ENCODE peak calls at places on chromosomes 6 and 20, in seven cellular contexts. One of them, this sample, is unnamed.

GRCh38 chr6:169289671-169290408 is 36.2 kb upstream of the THBS2 start:
- DNase-seq in CD4-positive, alpha-beta memory T cell: no peak
- DNase-seq in left ventricle myocardium inferior: peak
- DNase-seq in activated CD4-positive, alpha-beta T cell treated with anti-CD3 and anti-CD28 coated beads, Interleukin-2, amount 10 ng/mL, durations not matched to agents 7 days and 5 days: no peak
- DNase-seq in effector memory CD8-positive, alpha-beta T cell: no peak
- DNase-seq in AG08396: no peak
- DNase-seq in cerebellar cortex: no peak
- DNase-seq in this sample: peak

GRCh38 chr20:10596726-10597125 is 77.1 kb downstream of the JAG1 start:
- DNase-seq in CD4-positive, alpha-beta memory T cell: no peak
- DNase-seq in left ventricle myocardium inferior: no peak
- DNase-seq in activated CD4-positive, alpha-beta T cell treated with anti-CD3 and anti-CD28 coated beads, Interleukin-2, amount 10 ng/mL, durations not matched to agents 7 days and 5 days: no peak
- DNase-seq in effector memory CD8-positive, alpha-beta T cell: no peak
- DNase-seq in AG08396: peak
- DNase-seq in cerebellar cortex: no peak
- DNase-seq in this sample: peak

GRCh38 chr20:45358282-45359068 is 4.5 kb upstream of the SYS1 start:
- DNase-seq in CD4-positive, alpha-beta memory T cell: no peak
- DNase-seq in left ventricle myocardium inferior: peak
- DNase-seq in activated CD4-positive, alpha-beta T cell treated with anti-CD3 and anti-CD28 coated beads, Interleukin-2, amount 10 ng/mL, durations not matched to agents 7 days and 5 days: no peak
- DNase-seq in effector memory CD8-positive, alpha-beta T cell: no peak
- DNase-seq in AG08396: no peak
- DNase-seq in cerebellar cortex: peak
- DNase-seq in this sample: peak

GRCh38 chr6:29553268-29554057 is 6.1 kb downstream of the UBD start:
- DNase-seq in CD4-positive, alpha-beta memory T cell: peak
- DNase-seq in left ventricle myocardium inferior: peak
- DNase-seq in activated CD4-positive, alpha-beta T cell treated with anti-CD3 and anti-CD28 coated beads, Interleukin-2, amount 10 ng/mL, durations not matched to agents 7 days and 5 days: peak
- DNase-seq in effector memory CD8-positive, alpha-beta T cell: no peak
- DNase-seq in AG08396: peak
- DNase-seq in cerebellar cortex: no peak
- DNase-seq in this sample: peak

GRCh38 chr6:4253604-4254211 is 118.3 kb upstream of the ECI2 start:
- DNase-seq in CD4-positive, alpha-beta memory T cell: no peak
- DNase-seq in left ventricle myocardium inferior: no peak
- DNase-seq in activated CD4-positive, alpha-beta T cell treated with anti-CD3 and anti-CD28 coated beads, Interleukin-2, amount 10 ng/mL, durations not matched to agents 7 days and 5 days: no peak
- DNase-seq in effector memory CD8-positive, alpha-beta T cell: no peak
- DNase-seq in AG08396: peak
- DNase-seq in cerebellar cortex: no peak
- DNase-seq in this sample: peak

GRCh38 chr6:1201547-1202200 is 110.2 kb upstream of the FOXQ1 start:
- DNase-seq in CD4-positive, alpha-beta memory T cell: no peak
- DNase-seq in left ventricle myocardium inferior: no peak
- DNase-seq in activated CD4-positive, alpha-beta T cell treated with anti-CD3 and anti-CD28 coated beads, Interleukin-2, amount 10 ng/mL, durations not matched to agents 7 days and 5 days: no peak
- DNase-seq in effector memory CD8-positive, alpha-beta T cell: no peak
- DNase-seq in AG08396: no peak
- DNase-seq in cerebellar cortex: no peak
- DNase-seq in this sample: no peak

GRCh38 chr6:164098857-164099534 is 684.5 kb downstream of the QKI start:
- DNase-seq in CD4-positive, alpha-beta memory T cell: no peak
- DNase-seq in left ventricle myocardium inferior: peak
- DNase-seq in activated CD4-positive, alpha-beta T cell treated with anti-CD3 and anti-CD28 coated beads, Interleukin-2, amount 10 ng/mL, durations not matched to agents 7 days and 5 days: no peak
- DNase-seq in effector memory CD8-positive, alpha-beta T cell: no peak
- DNase-seq in AG08396: no peak
- DNase-seq in cerebellar cortex: peak
- DNase-seq in this sample: peak

GRCh38 chr20:47453167-47453782 is 48.4 kb upstream of the NCOA3 start:
- DNase-seq in CD4-positive, alpha-beta memory T cell: no peak
- DNase-seq in left ventricle myocardium inferior: no peak
- DNase-seq in activated CD4-positive, alpha-beta T cell treated with anti-CD3 and anti-CD28 coated beads, Interleukin-2, amount 10 ng/mL, durations not matched to agents 7 days and 5 days: peak
- DNase-seq in effector memory CD8-positive, alpha-beta T cell: no peak
- DNase-seq in AG08396: peak
- DNase-seq in cerebellar cortex: no peak
- DNase-seq in this sample: peak

GRCh38 chr6:37244430-37245310 is 12.9 kb upstream of the TBC1D22B start:
- DNase-seq in CD4-positive, alpha-beta memory T cell: no peak
- DNase-seq in left ventricle myocardium inferior: peak
- DNase-seq in activated CD4-positive, alpha-beta T cell treated with anti-CD3 and anti-CD28 coated beads, Interleukin-2, amount 10 ng/mL, durations not matched to agents 7 days and 5 days: no peak
- DNase-seq in effector memory CD8-positive, alpha-beta T cell: no peak
- DNase-seq in AG08396: peak
- DNase-seq in cerebellar cortex: no peak
- DNase-seq in this sample: peak

GRCh38 chr6:149211046-149211571 is 106.4 kb upstream of the TAB2 start:
- DNase-seq in CD4-positive, alpha-beta memory T cell: no peak
- DNase-seq in left ventricle myocardium inferior: no peak
- DNase-seq in activated CD4-positive, alpha-beta T cell treated with anti-CD3 and anti-CD28 coated beads, Interleukin-2, amount 10 ng/mL, durations not matched to agents 7 days and 5 days: no peak
- DNase-seq in effector memory CD8-positive, alpha-beta T cell: no peak
- DNase-seq in AG08396: no peak
- DNase-seq in cerebellar cortex: no peak
- DNase-seq in this sample: no peak

GRCh38 chr20:9668356-9668755 is 154.0 kb downstream of the LAMP5 start:
- DNase-seq in CD4-positive, alpha-beta memory T cell: no peak
- DNase-seq in left ventricle myocardium inferior: no peak
- DNase-seq in activated CD4-positive, alpha-beta T cell treated with anti-CD3 and anti-CD28 coated beads, Interleukin-2, amount 10 ng/mL, durations not matched to agents 7 days and 5 days: no peak
- DNase-seq in effector memory CD8-positive, alpha-beta T cell: no peak
- DNase-seq in AG08396: no peak
- DNase-seq in cerebellar cortex: peak
- DNase-seq in this sample: no peak

GRCh38 chr6:155412335-155412734 is 43.3 kb downstream of the NOX3 start:
- DNase-seq in CD4-positive, alpha-beta memory T cell: no peak
- DNase-seq in left ventricle myocardium inferior: no peak
- DNase-seq in activated CD4-positive, alpha-beta T cell treated with anti-CD3 and anti-CD28 coated beads, Interleukin-2, amount 10 ng/mL, durations not matched to agents 7 days and 5 days: no peak
- DNase-seq in effector memory CD8-positive, alpha-beta T cell: no peak
- DNase-seq in AG08396: no peak
- DNase-seq in cerebellar cortex: no peak
- DNase-seq in this sample: peak

GRCh38 chr6:138450445-138450844 is 46.4 kb downstream of the HEBP2 start:
- DNase-seq in CD4-positive, alpha-beta memory T cell: no peak
- DNase-seq in left ventricle myocardium inferior: no peak
- DNase-seq in activated CD4-positive, alpha-beta T cell treated with anti-CD3 and anti-CD28 coated beads, Interleukin-2, amount 10 ng/mL, durations not matched to agents 7 days and 5 days: no peak
- DNase-seq in effector memory CD8-positive, alpha-beta T cell: no peak
- DNase-seq in AG08396: no peak
- DNase-seq in cerebellar cortex: no peak
- DNase-seq in this sample: no peak

GRCh38 chr6:35391240-35391968 is 49.0 kb downstream of the PPARD start:
- DNase-seq in CD4-positive, alpha-beta memory T cell: peak
- DNase-seq in left ventricle myocardium inferior: no peak
- DNase-seq in activated CD4-positive, alpha-beta T cell treated with anti-CD3 and anti-CD28 coated beads, Interleukin-2, amount 10 ng/mL, durations not matched to agents 7 days and 5 days: no peak
- DNase-seq in effector memory CD8-positive, alpha-beta T cell: no peak
- DNase-seq in AG08396: peak
- DNase-seq in cerebellar cortex: no peak
- DNase-seq in this sample: peak

GRCh38 chr6:121480099-121480713 is 44.8 kb downstream of the GJA1 start:
- DNase-seq in CD4-positive, alpha-beta memory T cell: no peak
- DNase-seq in left ventricle myocardium inferior: no peak
- DNase-seq in activated CD4-positive, alpha-beta T cell treated with anti-CD3 and anti-CD28 coated beads, Interleukin-2, amount 10 ng/mL, durations not matched to agents 7 days and 5 days: no peak
- DNase-seq in effector memory CD8-positive, alpha-beta T cell: no peak
- DNase-seq in AG08396: no peak
- DNase-seq in cerebellar cortex: no peak
- DNase-seq in this sample: no peak